ENCODE peak calls at places on chromosomes 2 and 18, in six cellular contexts. J, A, Y, G, E and R are unnamed samples.

GRCh38 chr18:31506024-31506742 is 8.2 kb downstream of the DSG2 start:
- DNase-seq in J (peak; percentile 47), A (no peak), Y (no peak), G (no peak), E (no peak), R (no peak)

GRCh38 chr2:68937346-68938055 is 15.2 kb downstream of the GKN2 start:
- DNase-seq in J (no peak), A (no peak), Y (no peak), G (no peak), E (no peak), R (no peak)

GRCh38 chr2:127589876-127590275 is 54.4 kb downstream of the MYO7B start:
- DNase-seq in J (no peak), A (no peak), Y (no peak), G (no peak), E (no peak), R (no peak)

GRCh38 chr2:54755641-54756326 is 32.3 kb downstream of the EML6 start:
- DNase-seq in J (no peak), A (no peak), Y (no peak), G (no peak), E (no peak), R (peak; percentile 37)

GRCh38 chr2:133888816-133889215 is 320.6 kb upstream of the NCKAP5 start:
- DNase-seq in J (no peak), A (no peak), Y (no peak), G (no peak), E (no peak), R (no peak)

GRCh38 chr2:233209117-233209977 is 42.1 kb upstream of the ATG16L1 start:
- DNase-seq in J (peak; percentile 85), A (peak; percentile 30), Y (peak; percentile 28), G (no peak), E (no peak), R (peak; percentile 35)

GRCh38 chr2:33131820-33132219 is 185.1 kb downstream of the LTBP1 start:
- DNase-seq in J (peak; percentile 26), A (no peak), Y (no peak), G (no peak), E (no peak), R (no peak)

GRCh38 chr18:58608216-58608615 is 20.7 kb downstream of the ALPK2 start:
- DNase-seq in J (no peak), A (no peak), Y (no peak), G (no peak), E (no peak), R (no peak)

GRCh38 chr2:176158855-176159677 is 2.0 kb downstream of the HOXD3 start:
- DNase-seq in J (peak; percentile 73), A (peak; percentile 40), Y (no peak), G (no peak), E (no peak), R (no peak)

GRCh38 chr2:49943944-49944803 is 789.9 kb upstream of the FSHR start:
- DNase-seq in J (no peak), A (no peak), Y (no peak), G (no peak), E (no peak), R (no peak)

GRCh38 chr2:109081374-109081773 is 47.6 kb upstream of the SH3RF3 start:
- DNase-seq in J (no peak), A (no peak), Y (no peak), G (no peak), E (no peak), R (no peak)

GRCh38 chr2:169363570-169364150 is 1.3 kb upstream of the LRP2 start:
- DNase-seq in J (no peak), A (peak; percentile 76), Y (no peak), G (no peak), E (no peak), R (peak; percentile 1)

GRCh38 chr2:33673937-33674336 is 74.8 kb upstream of the FAM98A start:
- DNase-seq in J (peak; percentile 14), A (no peak), Y (no peak), G (no peak), E (no peak), R (no peak)

GRCh38 chr2:133936601-133937000 is 317.3 kb upstream of the MGAT5 start:
- DNase-seq in J (no peak), A (no peak), Y (no peak), G (no peak), E (no peak), R (no peak)

GRCh38 chr2:71603851-71604708 is 150.7 kb downstream of the DYSF start:
- DNase-seq in J (no peak), A (no peak), Y (no peak), G (peak; percentile 8), E (no peak), R (no peak)

GRCh38 chr2:131125195-131125757 is 20.1 kb downstream of the PLEKHB2 start:
- DNase-seq in J (no peak), A (no peak), Y (no peak), G (no peak), E (no peak), R (no peak)

GRCh38 chr18:79799619-79800352 is 2.0 kb downstream of the KCNG2 start:
- DNase-seq in J (no peak), A (no peak), Y (no peak), G (no peak), E (no peak), R (no peak)

GRCh38 chr18:13308369-13308768 is 89.8 kb downstream of the LDLRAD4 start:
- DNase-seq in J (no peak), A (no peak), Y (no peak), G (no peak), E (no peak), R (no peak)
- H3K27me3 ChIP-seq in J (no peaks in the 10 kb centered on the region), A (no peaks in the 10 kb centered on the region), Y (no peaks in the 10 kb centered on the region), G (no peaks in the 10 kb centered on the region), E (no peaks in the 10 kb centered on the region), R (no peaks in the 10 kb centered on the region)

GRCh38 chr2:107932986-107933385 is 53.3 kb upstream of the SLC5A7 start:
- DNase-seq in J (no peak), A (peak; percentile 32), Y (no peak), G (no peak), E (no peak), R (no peak)
- TF ChIP-seq CTCF in J (peak; percentile 43), A (peak; percentile 70), Y (peak; percentile 51), G (peak; percentile 30), E (peak; percentile 50), R (peak; percentile 46)

GRCh38 chr18:70417847-70418246 is 129.0 kb downstream of the SOCS6 start:
- DNase-seq in J (no peak), A (no peak), Y (no peak), G (no peak), E (no peak), R (no peak)

GRCh38 chr18:70415823-70416488 is 127.1 kb downstream of the SOCS6 start:
- DNase-seq in J (no peak), A (no peak), Y (no peak), G (no peak), E (no peak), R (peak; percentile 67)

GRCh38 chr18:70414315-70414714 is 125.5 kb downstream of the SOCS6 start:
- DNase-seq in J (peak; percentile 13), A (no peak), Y (no peak), G (no peak), E (no peak), R (no peak)

GRCh38 chr18:70418551-70419311 is 129.9 kb downstream of the SOCS6 start:
- DNase-seq in J (peak; percentile 46), A (no peak), Y (no peak), G (no peak), E (no peak), R (no peak)

GRCh38 chr18:70416496-70416895 is 127.7 kb downstream of the SOCS6 start:
- DNase-seq in J (no peak), A (no peak), Y (no peak), G (no peak), E (no peak), R (no peak)
- H3K27me3 ChIP-seq in J (no peaks in the 10 kb centered on the region), A (no peaks in the 10 kb centered on the region), Y (no peaks in the 10 kb centered on the region), G (no peaks in the 10 kb centered on the region), E (no peaks in the 10 kb centered on the region), R (no peaks in the 10 kb centered on the region)

GRCh38 chr2:75290600-75291140 is 91.3 kb upstream of the TACR1 start:
- DNase-seq in J (peak; percentile 49), A (peak; percentile 35), Y (no peak), G (no peak), E (no peak), R (no peak)
- TF ChIP-seq CTCF in J (peak; percentile 61), A (peak; percentile 46), Y (peak; percentile 12), G (no peak), E (peak; percentile 74), R (peak; percentile 41)

GRCh38 chr2:206208900-206209299 is 49.2 kb downstream of the EEF1B2 start:
- DNase-seq in J (no peak), A (no peak), Y (no peak), G (no peak), E (no peak), R (no peak)
- H3K27me3 ChIP-seq in J (no peaks in the 10 kb centered on the region), A (no peaks in the 10 kb centered on the region), Y (no peaks in the 10 kb centered on the region), G (no peaks in the 10 kb centered on the region), E (no peaks in the 10 kb centered on the region), R (no peaks in the 10 kb centered on the region)

DNA sequence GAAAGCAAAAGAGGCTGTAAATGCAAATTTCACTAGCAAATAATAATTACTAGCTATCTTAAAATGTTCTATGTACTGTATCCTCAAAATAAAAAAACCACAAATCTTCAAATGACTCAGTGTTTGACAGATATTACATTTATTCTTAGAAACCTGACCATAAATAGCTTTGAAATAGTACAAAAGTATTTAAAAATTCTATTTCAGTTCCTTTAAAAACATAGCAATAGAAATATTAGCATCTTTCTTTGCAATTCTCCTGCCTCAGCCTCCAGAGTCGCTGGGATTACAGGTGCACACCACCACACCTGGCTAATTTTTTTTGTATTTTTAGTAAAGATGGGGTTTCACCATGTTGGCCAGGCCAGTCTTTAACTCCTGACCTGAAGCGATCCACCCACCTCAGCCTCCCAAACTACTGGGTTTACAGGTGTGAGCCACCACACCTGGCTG is 50.6 kb downstream of the MSH6 start:
- DNase-seq in J (no peak), A (no peak), Y (no peak), G (no peak), E (no peak), R (no peak)
- TF ChIP-seq CTCF in J (no peak), A (no peak), Y (no peak), G (no peak), E (no peak), R (no peak)

DNA sequence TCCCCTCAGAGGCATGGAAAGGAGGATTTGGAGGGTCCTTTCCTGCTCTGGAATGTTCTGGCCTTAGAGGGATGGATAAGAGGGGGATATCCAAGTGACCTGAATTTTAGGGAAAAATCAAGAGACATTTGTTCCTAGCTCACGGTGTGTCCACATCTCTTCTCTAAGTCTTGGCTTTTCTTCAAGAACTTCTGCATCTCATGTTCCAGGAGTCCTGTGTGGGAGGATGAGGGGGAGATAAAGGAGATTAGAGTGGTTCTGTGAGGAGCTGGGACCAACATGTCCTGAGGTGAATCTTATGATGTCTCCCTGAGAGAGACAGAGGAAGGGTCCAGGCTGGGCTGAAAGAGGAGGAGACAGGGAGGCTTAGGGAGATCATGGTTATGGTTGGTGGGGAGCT is 11.7 kb downstream of the EMX1 start:
- DNase-seq in J (no peak), A (no peak), Y (no peak), G (no peak), E (no peak), R (no peak)
- H3K27me3 ChIP-seq in J (peaks cover 60% of the 10 kb centered on the region), A (peaks cover 99% of the 10 kb centered on the region), Y (peaks cover 43% of the 10 kb centered on the region), G (peaks cover 15% of the 10 kb centered on the region), E (peaks cover 66% of the 10 kb centered on the region), R (peaks cover 25% of the 10 kb centered on the region)